ENCODE peak calls at places on chromosomes 6 and 20, in four cellular contexts. B is MM.1S; S is CD8-positive, alpha-beta T cell; Z is HL-60. G is an unnamed sample. For H3K27me3, the result is how much of the 10 kb centered on the place peaks cover.

GRCh38 chr6:79066330-79066729 is 11.7 kb downstream of the PHIP start:
- DNase-seq in B (no peak), S (no peak), Z (no peak), G (no peak)

GRCh38 chr20:51372176-51372803 is 170.2 kb downstream of the NFATC2 start:
- DNase-seq in B (peak), S (peak), Z (peak), G (peak)

GRCh38 chr6:7154341-7155139 is 46.8 kb downstream of the RREB1 start:
- DNase-seq in B (no peak), S (no peak), Z (peak), G (no peak)

GRCh38 chr6:33622456-33623431 is 1.6 kb downstream of the ITPR3 start:
- DNase-seq in B (no peak), S (no peak), Z (no peak), G (peak)

GRCh38 chr6:89148016-89148750 is 2.3 kb downstream of the PM20D2 start:
- DNase-seq in B (no peak), S (no peak), Z (no peak), G (no peak)

GRCh38 chr20:37420610-37421009 is 74.7 kb downstream of the SRC start:
- DNase-seq in B (no peak), S (no peak), Z (no peak), G (no peak)

GRCh38 chr20:11159728-11160127 is 485.9 kb upstream of the JAG1 start:
- DNase-seq in B (no peak), S (no peak), Z (no peak), G (peak)

GRCh38 chr6:139124887-139125672 is 9.8 kb upstream of the HECA start:
- DNase-seq in B (peak), S (peak), Z (peak), G (peak)

GRCh38 chr20:10218536-10219451 is at the start of gene SNAP25:
- DNase-seq in B (no peak), S (no peak), Z (peak), G (peak)

GRCh38 chr20:55014766-55015165 is 539.4 kb downstream of the DOK5 start:
- DNase-seq in B (no peak), S (no peak), Z (no peak), G (no peak)

GRCh38 chr6:112606726-112607125 is 259.6 kb downstream of the RFPL4B start:
- DNase-seq in B (no peak), S (no peak), Z (no peak), G (no peak)
- H3K4me3 ChIP-seq in B (no peak), S (no peak), Z (no peak), G (no peak)

GRCh38 chr6:168099201-168100010 is 20.4 kb upstream of the FRMD1 start:
- DNase-seq in B (no peak), S (no peak), Z (no peak), G (no peak)
- H3K27me3 ChIP-seq in B (under half), S (under half), Z (under half), G (under half)

GRCh38 chr20:6265204-6265904 is 142.5 kb upstream of the FERMT1 start:
- DNase-seq in B (peak), S (no peak), Z (no peak), G (peak)
- H3K4me3 ChIP-seq in B (peak), S (no peak), Z (no peak), G (no peak)

GRCh38 chr20:2537101-2537500 is 728 bp downstream of the TMC2 start:
- DNase-seq in B (no peak), S (no peak), Z (no peak), G (no peak)
- H3K27me3 ChIP-seq in B (under half), S (under half), Z (under half), G (under half)